ENCODE peak calls at places on chromosomes 7 and 10, in seven cellular contexts. T is sigmoid colon, D is PC-9, A is right atrium auricular region, W is fibroblast of pulmonary artery, C is GM12865, N is foreskin fibroblast. Y is an unnamed sample.

GRCh38 chr10:93454146-93454545 is 28.0 kb downstream of the MYOF start:
- DNase-seq in W (no peak), D (no peak), N (no peak), A (no peak), T (no peak), C (no peak), Y (no peak)

GRCh38 chr10:64635906-64636305 is 1114.7 kb downstream of the REEP3 start:
- DNase-seq in C (no peak), A (no peak), T (no peak), N (no peak), D (no peak), W (no peak), Y (no peak)

GRCh38 chr10:58651040-58651439 is 138.4 kb downstream of the BICC1 start:
- DNase-seq in D (no peak), T (no peak), W (peak), N (peak), C (no peak), A (no peak), Y (no peak)

GRCh38 chr10:113704637-113705343 is 25.1 kb downstream of the CASP7 start:
- DNase-seq in W (peak), D (no peak), A (no peak), T (no peak), C (peak), N (peak), Y (no peak)

GRCh38 chr7:79951415-79951814 is 183.2 kb upstream of the GNAI1 start:
- DNase-seq in N (no peak), C (no peak), W (no peak), A (no peak), D (no peak), T (no peak), Y (no peak)

GRCh38 chr10:93458821-93459257 is 23.3 kb downstream of the MYOF start:
- DNase-seq in N (peak), C (no peak), A (peak), W (peak), T (peak), D (peak), Y (peak)

GRCh38 chr7:74453321-74454011 is at the start of gene GTF2IRD1:
- DNase-seq in T (peak), N (peak), W (peak), D (no peak), A (no peak), C (peak), Y (no peak)

GRCh38 chr10:107653832-107654287 is 489.4 kb upstream of the SORCS1 start:
- DNase-seq in C (peak), N (peak), W (peak), T (no peak), A (no peak), D (no peak), Y (no peak)

GRCh38 chr10:99654791-99655190 is 4.5 kb upstream of the ENTPD7 start:
- DNase-seq in C (no peak), D (peak), N (no peak), T (no peak), A (no peak), W (no peak), Y (no peak)

GRCh38 chr7:113392841-113393540 is 274.6 kb upstream of the SMIM30 start:
- DNase-seq in C (no peak), A (no peak), T (no peak), D (no peak), W (no peak), N (no peak), Y (no peak)

GRCh38 chr7:30721211-30721610 is 30.7 kb upstream of the INMT start:
- DNase-seq in N (no peak), C (no peak), A (no peak), W (no peak), D (no peak), T (no peak), Y (no peak)

GRCh38 chr7:30713397-30713796 is 31.1 kb upstream of the CRHR2 start:
- DNase-seq in D (no peak), T (no peak), A (no peak), W (peak), C (no peak), N (peak), Y (no peak)

GRCh38 chr7:30722671-30723070 is 29.3 kb upstream of the INMT start:
- DNase-seq in D (no peak), T (no peak), W (no peak), A (no peak), C (no peak), N (no peak), Y (no peak)

GRCh38 chr7:30717181-30717580 is 34.8 kb upstream of the INMT start:
- DNase-seq in T (no peak), W (peak), C (no peak), N (peak), A (no peak), D (peak), Y (no peak)
- TF ChIP-seq CTCF in T (no peak), W (no peak), C (no peak), N (no peak), A (no peak), D (peak), Y (no peak)

DNA sequence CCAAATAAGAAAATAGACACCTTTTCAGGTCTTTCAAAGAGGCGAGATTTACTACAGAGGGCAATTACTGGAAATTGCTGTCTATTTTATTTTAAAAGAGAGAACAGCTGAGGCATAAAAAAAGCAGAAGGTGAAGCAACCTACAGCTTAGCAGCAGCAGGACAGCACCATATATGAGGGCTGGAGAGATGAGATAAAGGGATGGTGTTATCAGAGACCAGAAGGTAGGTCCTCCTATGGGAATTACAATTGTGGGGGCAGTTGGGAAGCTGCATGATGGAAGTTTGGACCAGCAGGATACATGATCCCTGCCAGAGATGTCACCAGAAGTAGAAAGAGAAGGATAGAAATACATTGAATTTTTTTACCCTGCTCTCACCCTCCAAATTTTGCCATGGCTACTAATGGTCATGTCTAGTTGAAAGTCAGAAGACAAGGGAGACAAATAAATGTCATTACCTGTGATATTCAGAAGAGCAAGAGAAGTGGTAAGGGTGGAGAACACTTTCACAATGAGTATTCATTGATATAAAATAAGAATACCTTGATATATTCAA is 77.2 kb upstream of the CALCR start:
- DNase-seq in W (no peak), C (no peak), A (no peak), D (no peak), T (no peak), N (no peak), Y (no peak)
- TF ChIP-seq CTCF in W (no peak), C (no peak), A (no peak), D (no peak), T (no peak), N (no peak), Y (no peak)

GRCh38 chr7:158646766-158647474 is 57.7 kb downstream of the NCAPG2 start:
- DNase-seq in D (no peak), W (peak), C (peak), N (no peak), T (no peak), A (no peak), Y (no peak)
- TF ChIP-seq CTCF in D (peak), W (peak), C (peak), N (peak), T (peak), A (peak), Y (peak)

GRCh38 chr10:21990449-21990848 is 13.1 kb downstream of the DNAJC1 start:
- DNase-seq in A (no peak), C (no peak), W (no peak), D (no peak), T (no peak), N (no peak), Y (no peak)

GRCh38 chr10:21985541-21985940 is 18.0 kb downstream of the DNAJC1 start:
- DNase-seq in T (no peak), C (no peak), A (no peak), W (peak), D (no peak), N (no peak), Y (no peak)

GRCh38 chr10:21993360-21994001 is 10.0 kb downstream of the DNAJC1 start:
- DNase-seq in D (no peak), W (peak), C (peak), A (no peak), T (no peak), N (peak), Y (no peak)

GRCh38 chr10:21991785-21992184 is 11.7 kb downstream of the DNAJC1 start:
- DNase-seq in A (no peak), C (no peak), N (no peak), W (no peak), T (no peak), D (no peak), Y (no peak)

DNA sequence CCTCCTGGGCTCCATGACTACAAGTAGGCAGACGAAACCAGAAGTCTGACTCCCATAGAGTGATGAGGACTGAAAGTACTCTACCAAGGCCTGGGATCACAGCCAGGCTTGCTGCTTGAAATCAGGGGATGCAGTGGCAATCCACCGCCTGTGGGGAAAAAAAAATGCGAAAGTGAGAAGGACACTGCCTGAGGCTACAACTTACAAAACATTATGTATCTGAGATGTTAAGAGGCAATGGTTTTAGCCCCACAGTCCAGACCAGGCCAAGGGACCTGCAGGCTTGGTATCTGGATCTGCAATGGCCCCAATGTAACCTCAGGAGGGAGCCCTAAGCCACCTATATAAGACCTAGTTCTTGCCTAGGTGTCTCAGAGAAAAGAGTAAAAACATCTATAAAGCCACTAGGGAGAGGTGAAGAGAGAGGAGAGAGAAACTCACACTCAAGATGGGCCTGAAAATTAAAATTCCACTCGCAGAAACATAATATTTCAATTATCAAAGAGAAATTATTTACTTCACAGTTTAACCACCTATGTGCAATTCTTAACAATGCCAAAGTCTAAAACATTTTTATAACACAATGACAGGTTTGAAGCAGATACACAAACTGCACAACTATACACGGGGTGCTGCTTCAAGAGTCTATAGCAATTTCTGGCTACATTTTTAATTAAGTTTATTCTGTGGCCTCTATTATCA is 13.9 kb downstream of the DNAJC1 start:
- DNase-seq in D (no peak), W (peak), A (peak), C (peak), N (peak), T (peak), Y (no peak)
- TF ChIP-seq CTCF in D (peak), W (peak), A (peak), C (peak), N (peak), T (peak), Y (peak)

GRCh38 chr7:110130669-110131068 is 960.3 kb upstream of the LRRN3 start:
- DNase-seq in N (peak), T (no peak), A (no peak), D (no peak), C (no peak), W (no peak), Y (no peak)
- TF ChIP-seq CTCF in N (no peak), T (no peak), A (no peak), D (peak), C (peak), W (no peak), Y (peak)